ENCODE peak calls at places on chromosomes 13 and 19, in nine cellular contexts. B, S, M, X, O, F, L, J and T are unnamed samples.

GRCh38 chr19:4660181-4660791 is 9.9 kb downstream of the MYDGF start:
- DNase-seq in F (no peak), X (no peak), M (no peak), O (peak), J (no peak), S (no peak), B (peak), L (no peak), T (peak)

GRCh38 chr13:98279473-98280175 is 102.6 kb upstream of the RNF113B start:
- DNase-seq in L (peak), X (no peak), M (no peak), O (no peak), F (no peak), B (no peak), J (no peak), S (no peak), T (no peak)

GRCh38 chr13:98528663-98529064 is 48.2 kb downstream of the STK24 start:
- DNase-seq in J (no peak), B (no peak), X (no peak), M (no peak), O (no peak), L (no peak), S (no peak), F (no peak), T (no peak)

GRCh38 chr13:73754727-73755292 is 379.4 kb downstream of the KLF12 start:
- DNase-seq in M (no peak), B (peak), S (no peak), F (peak), X (peak), L (peak), O (peak), J (peak), T (no peak)

GRCh38 chr19:40756502-40757110 is 5.6 kb downstream of the SNRPA start:
- DNase-seq in S (no peak), L (peak), O (no peak), X (no peak), B (no peak), M (no peak), J (no peak), F (peak), T (no peak)

GRCh38 chr13:24063281-24063851 is 97.2 kb upstream of the SPATA13 start:
- DNase-seq in J (no peak), S (no peak), B (no peak), O (no peak), L (no peak), X (no peak), F (no peak), M (no peak), T (no peak)

GRCh38 chr19:932647-933552 is 7.1 kb downstream of the ARID3A start:
- DNase-seq in B (peak), X (peak), O (peak), S (no peak), J (no peak), F (peak), M (no peak), L (no peak), T (peak)

GRCh38 chr19:608155-609000 is 18.7 kb downstream of the HCN2 start:
- DNase-seq in M (no peak), B (peak), L (no peak), F (no peak), S (no peak), O (no peak), X (no peak), J (no peak), T (no peak)

GRCh38 chr19:3115916-3116602 is 19.8 kb upstream of the GNA15 start:
- DNase-seq in F (no peak), S (no peak), B (no peak), L (no peak), O (no peak), X (no peak), J (no peak), M (no peak), T (no peak)

GRCh38 chr13:71536201-71536600 is 330.8 kb downstream of the DACH1 start:
- DNase-seq in O (no peak), X (no peak), S (no peak), M (no peak), B (no peak), J (no peak), L (no peak), F (no peak), T (no peak)

GRCh38 chr13:87656311-87656710 is 14.9 kb upstream of the SLITRK5 start:
- DNase-seq in F (no peak), X (no peak), L (no peak), M (no peak), S (no peak), O (no peak), B (no peak), J (no peak), T (no peak)

GRCh38 chr19:18433735-18434398 is 4.1 kb downstream of the ISYNA1 start:
- DNase-seq in S (no peak), B (peak), O (no peak), L (no peak), X (no peak), J (no peak), F (no peak), M (no peak), T (no peak)

GRCh38 chr13:60583196-60583908 is 186.3 kb downstream of the TDRD3 start:
- DNase-seq in J (peak), O (no peak), X (no peak), L (no peak), M (no peak), B (no peak), S (no peak), F (peak), T (no peak)

GRCh38 chr13:45092668-45093067 is 27.6 kb upstream of the GTF2F2 start:
- DNase-seq in F (peak), B (no peak), J (no peak), L (no peak), M (no peak), S (no peak), X (no peak), O (no peak), T (no peak)

GRCh38 chr13:33665776-33666175 is 152.2 kb upstream of the RFC3 start:
- DNase-seq in L (no peak), O (no peak), S (no peak), B (no peak), J (no peak), X (no peak), M (no peak), F (no peak), T (no peak)

GRCh38 chr13:51905787-51906186 is 44.0 kb downstream of the CCDC70 start:
- DNase-seq in L (no peak), X (no peak), O (no peak), J (no peak), B (no peak), M (no peak), F (no peak), S (no peak), T (no peak)

GRCh38 chr13:111518161-111518791 is 197.8 kb downstream of the TEX29 start:
- DNase-seq in B (no peak), M (no peak), F (no peak), J (no peak), L (no peak), S (no peak), O (no peak), X (no peak), T (no peak)

GRCh38 chr13:46121597-46122163 is 16.8 kb upstream of the CPB2 start:
- DNase-seq in J (peak), B (no peak), L (no peak), F (no peak), X (no peak), S (no peak), M (no peak), O (no peak), T (no peak)

GRCh38 chr13:50393641-50394040 is 378.4 kb downstream of the KCNRG start:
- DNase-seq in O (no peak), S (no peak), M (no peak), X (no peak), L (no peak), J (no peak), F (no peak), B (peak), T (no peak)

GRCh38 chr13:101978546-101979315 is 423.1 kb downstream of the FGF14 start:
- DNase-seq in F (no peak), B (no peak), S (no peak), M (no peak), L (no peak), O (no peak), X (no peak), J (no peak), T (no peak)

GRCh38 chr13:105579821-105580707 is 955.4 kb downstream of the EFNB2 start:
- DNase-seq in B (no peak), J (no peak), X (no peak), L (no peak), F (no peak), M (no peak), O (no peak), S (no peak), T (no peak)

GRCh38 chr13:30398601-30399072 is 23.7 kb upstream of the UBE2L5 start:
- DNase-seq in O (no peak), J (no peak), X (no peak), S (no peak), L (no peak), M (no peak), F (peak), B (no peak), T (peak)

GRCh38 chr13:113209336-113209879 is at the start of gene CUL4A:
- DNase-seq in M (peak), F (peak), J (peak), X (no peak), B (peak), S (no peak), O (peak), L (peak), T (peak)

GRCh38 chr19:12092065-12092867 is 27.7 kb downstream of the ZNF844 start:
- DNase-seq in M (peak), L (no peak), F (peak), J (peak), B (no peak), S (peak), X (peak), O (no peak), T (peak)

GRCh38 chr19:30784850-30785459 is 412.8 kb downstream of the ZNF536 start:
- DNase-seq in L (peak), S (no peak), F (peak), B (peak), J (peak), M (peak), O (peak), X (no peak), T (peak)

GRCh38 chr19:42528354-42529247 is at the start of gene CEACAM1:
- DNase-seq in S (no peak), B (no peak), F (peak), O (peak), J (no peak), L (no peak), M (peak), X (no peak), T (peak)

GRCh38 chr13:40692946-40693345 is 26.5 kb upstream of the FOXO1 start:
- DNase-seq in L (no peak), X (no peak), S (no peak), F (peak), O (no peak), M (no peak), J (peak), B (no peak), T (no peak)

GRCh38 chr13:21074601-21075302 is 13.4 kb upstream of the LATS2 start:
- DNase-seq in F (no peak), S (no peak), L (peak), J (no peak), M (no peak), X (no peak), O (no peak), B (no peak), T (no peak)

GRCh38 chr13:69857188-69857821 is 250.3 kb upstream of the ATXN8OS start:
- DNase-seq in O (peak), J (peak), M (no peak), B (no peak), L (no peak), X (no peak), S (no peak), F (peak), T (no peak)

GRCh38 chr13:22062478-22063205 is 391.8 kb downstream of the FGF9 start:
- DNase-seq in B (no peak), M (no peak), S (no peak), F (no peak), L (peak), X (peak), O (no peak), J (no peak), T (no peak)

GRCh38 chr13:51674276-51674675 is 90.0 kb downstream of the WDFY2 start:
- DNase-seq in M (no peak), O (peak), J (no peak), X (no peak), B (no peak), L (no peak), F (no peak), S (no peak), T (peak)

GRCh38 chr13:105462981-105463380 is 1072.5 kb downstream of the EFNB2 start:
- DNase-seq in X (no peak), B (no peak), J (no peak), S (no peak), F (peak), O (no peak), L (no peak), M (no peak), T (no peak)

GRCh38 chr13:83516781-83517180 is 365.5 kb downstream of the SLITRK1 start:
- DNase-seq in M (no peak), O (no peak), X (no peak), J (no peak), F (no peak), B (no peak), L (no peak), S (no peak), T (no peak)

GRCh38 chr13:106520205-106521004 is 15.1 kb downstream of the EFNB2 start:
- DNase-seq in B (no peak), M (no peak), J (no peak), S (no peak), O (no peak), F (no peak), L (no peak), X (no peak), T (no peak)

GRCh38 chr19:3463959-3464796 is 16.1 kb downstream of the SMIM24 start:
- DNase-seq in L (no peak), S (no peak), B (no peak), X (no peak), M (no peak), O (no peak), J (no peak), F (no peak), T (no peak)

GRCh38 chr19:54684537-54684936 is 21.8 kb downstream of the LILRB4 start:
- DNase-seq in M (no peak), J (peak), O (peak), L (no peak), S (no peak), X (no peak), F (peak), B (no peak), T (no peak)

GRCh38 chr13:30241537-30241936 is 65.8 kb downstream of the KATNAL1 start:
- DNase-seq in S (no peak), F (no peak), J (no peak), M (no peak), B (no peak), L (no peak), O (no peak), X (no peak), T (no peak)